ENCODE peak calls at places on chromosomes 5 and 9, in four cellular contexts. One of them, this sample, is unnamed.

GRCh38 chr9:88738708-88739107 is 203.7 kb downstream of the NXNL2 start:
- DNase-seq in fibroblast of mammary gland: peak
- DNase-seq in endodermal cell: no peak
- DNase-seq in mammary epithelial cell: no peak
- DNase-seq in this sample: no peak

GRCh38 chr9:78236511-78236950 is 656 bp downstream of the CEP78 start:
- DNase-seq in fibroblast of mammary gland: peak
- DNase-seq in mammary epithelial cell: peak
- DNase-seq in endodermal cell: no peak
- DNase-seq in this sample: no peak

GRCh38 chr9:134569626-134570025 is 72.0 kb upstream of the COL5A1 start:
- DNase-seq in mammary epithelial cell: no peak
- DNase-seq in fibroblast of mammary gland: no peak
- DNase-seq in endodermal cell: peak
- DNase-seq in this sample: no peak

GRCh38 chr5:171023508-171023907 is 161.7 kb downstream of the RANBP17 start:
- DNase-seq in fibroblast of mammary gland: peak
- DNase-seq in endodermal cell: no peak
- DNase-seq in mammary epithelial cell: no peak
- DNase-seq in this sample: no peak

GRCh38 chr9:132942541-132943182 is 1.8 kb downstream of the TSC1 start:
- DNase-seq in mammary epithelial cell: peak
- DNase-seq in fibroblast of mammary gland: peak
- DNase-seq in endodermal cell: no peak
- DNase-seq in this sample: no peak

GRCh38 chr9:108603141-108603540 is 252.6 kb downstream of the ACTL7B start:
- DNase-seq in fibroblast of mammary gland: no peak
- DNase-seq in endodermal cell: no peak
- DNase-seq in mammary epithelial cell: peak
- DNase-seq in this sample: no peak

GRCh38 chr9:11025775-11026174 is 413.0 kb upstream of the PTPRD start:
- DNase-seq in fibroblast of mammary gland: no peak
- DNase-seq in mammary epithelial cell: no peak
- DNase-seq in endodermal cell: no peak
- DNase-seq in this sample: no peak

GRCh38 chr9:129898205-129898604 is 62.9 kb downstream of the USP20 start:
- DNase-seq in mammary epithelial cell: no peak
- DNase-seq in endodermal cell: peak
- DNase-seq in fibroblast of mammary gland: peak
- DNase-seq in this sample: no peak

GRCh38 chr5:100708625-100709171 is 173.5 kb downstream of the FAM174A start:
- DNase-seq in mammary epithelial cell: no peak
- DNase-seq in endodermal cell: no peak
- DNase-seq in fibroblast of mammary gland: no peak
- DNase-seq in this sample: no peak

GRCh38 chr5:14038341-14038959 is 94.0 kb upstream of the DNAH5 start:
- DNase-seq in endodermal cell: peak
- DNase-seq in fibroblast of mammary gland: peak
- DNase-seq in mammary epithelial cell: peak
- DNase-seq in this sample: no peak

GRCh38 chr9:77534376-77535057 is 113.6 kb downstream of the GNA14 start:
- DNase-seq in fibroblast of mammary gland: no peak
- DNase-seq in mammary epithelial cell: no peak
- DNase-seq in endodermal cell: peak
- DNase-seq in this sample: no peak

GRCh38 chr5:147216552-147217154 is 18.2 kb upstream of the STK32A start:
- DNase-seq in endodermal cell: peak
- DNase-seq in fibroblast of mammary gland: peak
- DNase-seq in mammary epithelial cell: no peak
- DNase-seq in this sample: no peak

GRCh38 chr5:147750065-147750464 is 32.5 kb downstream of the JAKMIP2 start:
- DNase-seq in endodermal cell: peak
- DNase-seq in mammary epithelial cell: no peak
- DNase-seq in fibroblast of mammary gland: no peak
- DNase-seq in this sample: no peak

GRCh38 chr5:54547711-54548250 is 30.2 kb downstream of the SNX18 start:
- DNase-seq in mammary epithelial cell: peak
- DNase-seq in fibroblast of mammary gland: peak
- DNase-seq in endodermal cell: no peak
- DNase-seq in this sample: peak

GRCh38 chr9:132757031-132757430 is 86.8 kb downstream of the GTF3C4 start:
- DNase-seq in mammary epithelial cell: no peak
- DNase-seq in endodermal cell: no peak
- DNase-seq in fibroblast of mammary gland: no peak
- DNase-seq in this sample: no peak

GRCh38 chr5:128539038-128539429 is 989 bp upstream of the FBN2 start:
- DNase-seq in mammary epithelial cell: peak
- DNase-seq in fibroblast of mammary gland: peak
- DNase-seq in endodermal cell: no peak
- DNase-seq in this sample: no peak

GRCh38 chr9:19782005-19782404 is 6.8 kb downstream of the SLC24A2 start:
- DNase-seq in mammary epithelial cell: peak
- DNase-seq in endodermal cell: peak
- DNase-seq in fibroblast of mammary gland: peak
- DNase-seq in this sample: no peak

GRCh38 chr5:38845555-38846378 is at the start of gene OSMR:
- DNase-seq in endodermal cell: peak
- DNase-seq in mammary epithelial cell: peak
- DNase-seq in fibroblast of mammary gland: peak
- DNase-seq in this sample: peak

GRCh38 chr9:116152941-116153764 is 438 bp upstream of the PAPPA start:
- DNase-seq in endodermal cell: peak
- DNase-seq in mammary epithelial cell: no peak
- DNase-seq in fibroblast of mammary gland: peak
- DNase-seq in this sample: no peak

GRCh38 chr5:110150199-110150598 is 460.5 kb downstream of the MAN2A1 start:
- DNase-seq in endodermal cell: no peak
- DNase-seq in mammary epithelial cell: peak
- DNase-seq in fibroblast of mammary gland: peak
- DNase-seq in this sample: no peak

GRCh38 chr5:140351609-140352334 is 5.4 kb upstream of the HBEGF start:
- DNase-seq in mammary epithelial cell: peak
- DNase-seq in endodermal cell: peak
- DNase-seq in fibroblast of mammary gland: peak
- DNase-seq in this sample: peak

GRCh38 chr5:191036-191948 is at the start of gene LRRC14B:
- DNase-seq in mammary epithelial cell: no peak
- DNase-seq in fibroblast of mammary gland: no peak
- DNase-seq in endodermal cell: no peak
- DNase-seq in this sample: no peak

GRCh38 chr5:139639619-139640431 is 8.3 kb upstream of the CXXC5 start:
- DNase-seq in fibroblast of mammary gland: peak
- DNase-seq in mammary epithelial cell: peak
- DNase-seq in endodermal cell: peak
- DNase-seq in this sample: no peak

GRCh38 chr5:32600057-32600622 is 14.8 kb downstream of the SUB1 start:
- DNase-seq in fibroblast of mammary gland: peak
- DNase-seq in endodermal cell: no peak
- DNase-seq in mammary epithelial cell: peak
- DNase-seq in this sample: no peak

GRCh38 chr5:52956915-52957747 is 32.0 kb upstream of the ITGA2 start:
- DNase-seq in endodermal cell: no peak
- DNase-seq in fibroblast of mammary gland: no peak
- DNase-seq in mammary epithelial cell: no peak
- DNase-seq in this sample: no peak
- H3K4me3 ChIP-seq in endodermal cell: no peak
- H3K4me3 ChIP-seq in fibroblast of mammary gland: no peak
- H3K4me3 ChIP-seq in mammary epithelial cell: no peak
- H3K4me3 ChIP-seq in this sample: no peak

GRCh38 chr5:163489055-163489744 is 16.2 kb upstream of the MAT2B start:
- DNase-seq in endodermal cell: peak
- DNase-seq in fibroblast of mammary gland: peak
- DNase-seq in mammary epithelial cell: peak
- DNase-seq in this sample: no peak
- TF ChIP-seq CTCF in endodermal cell: peak
- TF ChIP-seq CTCF in fibroblast of mammary gland: peak
- TF ChIP-seq CTCF in mammary epithelial cell: no peak
- TF ChIP-seq CTCF in this sample: no peak

GRCh38 chr5:151683936-151684586 is 2.7 kb downstream of the SPARC start:
- DNase-seq in endodermal cell: no peak
- DNase-seq in mammary epithelial cell: no peak
- DNase-seq in fibroblast of mammary gland: no peak
- DNase-seq in this sample: no peak

GRCh38 chr5:151685749-151686672 is 704 bp downstream of the SPARC start:
- DNase-seq in mammary epithelial cell: no peak
- DNase-seq in endodermal cell: peak
- DNase-seq in fibroblast of mammary gland: peak
- DNase-seq in this sample: no peak

GRCh38 chr5:151683444-151683843 is 3.3 kb downstream of the SPARC start:
- DNase-seq in endodermal cell: no peak
- DNase-seq in mammary epithelial cell: no peak
- DNase-seq in fibroblast of mammary gland: no peak
- DNase-seq in this sample: no peak

GRCh38 chr5:151682751-151683331 is 3.9 kb downstream of the SPARC start:
- DNase-seq in endodermal cell: no peak
- DNase-seq in fibroblast of mammary gland: peak
- DNase-seq in mammary epithelial cell: peak
- DNase-seq in this sample: no peak

DNA sequence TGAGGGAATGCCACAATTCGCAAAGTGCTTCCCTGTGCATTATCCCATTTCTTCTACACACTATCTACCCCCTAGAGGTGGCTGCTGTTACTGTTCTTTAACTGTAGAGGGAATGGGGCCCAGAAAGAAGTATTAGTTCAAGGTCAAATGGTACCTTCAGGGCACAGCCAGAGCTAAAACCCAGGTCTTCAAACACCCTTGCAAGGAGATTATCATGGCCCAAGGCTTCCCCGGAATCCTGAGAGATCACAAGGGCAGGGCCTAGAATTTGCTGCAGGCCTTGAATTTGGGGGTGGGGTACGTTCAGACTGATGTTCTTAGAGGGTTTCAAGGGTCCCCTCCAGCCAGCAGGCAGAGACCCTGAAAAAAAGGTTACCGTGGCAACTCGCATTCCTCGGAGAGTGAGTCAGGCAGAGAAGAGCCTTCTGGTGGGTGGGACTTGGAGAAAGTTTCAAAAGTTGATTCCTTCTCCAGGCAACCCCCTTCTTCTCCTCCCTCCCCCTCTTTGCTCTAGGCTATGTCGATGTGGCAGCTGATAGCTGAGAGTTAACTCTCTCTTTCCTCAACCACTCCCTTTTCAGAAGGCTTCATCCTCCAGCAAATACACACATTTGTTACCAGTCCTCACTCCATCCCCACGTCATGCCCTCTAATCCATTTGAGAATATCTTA is 1.9 kb downstream of the SPARC start:
- DNase-seq in mammary epithelial cell: peak
- DNase-seq in endodermal cell: peak
- DNase-seq in fibroblast of mammary gland: peak
- DNase-seq in this sample: peak
- H3K4me3 ChIP-seq in mammary epithelial cell: peak
- H3K4me3 ChIP-seq in endodermal cell: peak
- H3K4me3 ChIP-seq in fibroblast of mammary gland: peak
- H3K4me3 ChIP-seq in this sample: peak

GRCh38 chr9:68507796-68508145 is 32.9 kb downstream of the TMEM252 start:
- DNase-seq in endodermal cell: no peak
- DNase-seq in fibroblast of mammary gland: no peak
- DNase-seq in mammary epithelial cell: no peak
- DNase-seq in this sample: no peak

GRCh38 chr9:68509689-68510088 is 31.0 kb downstream of the TMEM252 start:
- DNase-seq in fibroblast of mammary gland: no peak
- DNase-seq in mammary epithelial cell: no peak
- DNase-seq in endodermal cell: peak
- DNase-seq in this sample: no peak

GRCh38 chr9:68505681-68506409 is 34.8 kb downstream of the TMEM252 start:
- DNase-seq in endodermal cell: no peak
- DNase-seq in fibroblast of mammary gland: peak
- DNase-seq in mammary epithelial cell: no peak
- DNase-seq in this sample: no peak

GRCh38 chr9:68508547-68508946 is 32.1 kb downstream of the TMEM252 start:
- DNase-seq in fibroblast of mammary gland: no peak
- DNase-seq in mammary epithelial cell: no peak
- DNase-seq in endodermal cell: no peak
- DNase-seq in this sample: no peak

DNA sequence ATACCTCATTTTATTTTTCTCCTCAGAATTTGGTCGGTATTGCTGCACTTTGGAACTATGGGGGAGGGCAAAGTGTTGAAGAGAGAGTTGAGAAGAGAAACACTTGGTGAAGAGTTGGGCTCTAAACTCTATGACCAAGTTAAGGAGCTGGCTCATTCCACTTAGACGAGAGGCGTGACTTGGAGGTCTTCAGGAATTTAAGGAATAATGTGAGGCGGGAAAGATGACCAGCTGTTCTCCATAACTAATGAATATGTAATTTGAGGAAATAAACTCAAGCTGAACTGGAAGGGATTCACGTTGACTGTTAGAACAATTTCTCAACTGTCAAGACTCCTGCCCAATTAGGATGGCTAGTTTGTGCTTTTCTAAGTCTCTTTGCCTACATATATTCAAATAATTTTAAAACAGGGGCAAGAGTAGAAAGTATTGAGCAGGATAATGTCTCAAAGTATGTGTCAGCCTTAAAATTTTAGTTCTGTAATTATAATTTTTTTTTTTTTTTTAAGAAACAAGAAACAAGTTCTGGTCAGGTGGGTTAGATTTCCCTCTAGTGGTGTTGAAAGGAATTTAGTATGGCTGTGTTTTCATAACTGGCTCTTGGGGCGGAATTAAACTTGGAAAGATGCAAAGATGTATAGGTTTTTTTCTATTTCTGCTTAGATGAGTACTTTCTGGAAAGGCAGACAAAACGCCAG is 33.4 kb downstream of the TMEM252 start:
- DNase-seq in fibroblast of mammary gland: peak
- DNase-seq in endodermal cell: no peak
- DNase-seq in mammary epithelial cell: peak
- DNase-seq in this sample: no peak
- TF ChIP-seq CTCF in fibroblast of mammary gland: peak
- TF ChIP-seq CTCF in endodermal cell: peak
- TF ChIP-seq CTCF in mammary epithelial cell: peak
- TF ChIP-seq CTCF in this sample: peak

GRCh38 chr9:70479880-70480291 is 65.4 kb upstream of the KLF9 start:
- DNase-seq in fibroblast of mammary gland: peak
- DNase-seq in endodermal cell: peak
- DNase-seq in mammary epithelial cell: no peak
- DNase-seq in this sample: no peak
- H3K4me3 ChIP-seq in fibroblast of mammary gland: no peak
- H3K4me3 ChIP-seq in endodermal cell: no peak
- H3K4me3 ChIP-seq in mammary epithelial cell: no peak
- H3K4me3 ChIP-seq in this sample: no peak

GRCh38 chr5:179187681-179188575 is 127.8 kb downstream of the ZNF354C start:
- DNase-seq in mammary epithelial cell: no peak
- DNase-seq in fibroblast of mammary gland: no peak
- DNase-seq in endodermal cell: no peak
- DNase-seq in this sample: no peak

GRCh38 chr5:179186092-179186419 is 125.9 kb downstream of the ZNF354C start:
- DNase-seq in fibroblast of mammary gland: no peak
- DNase-seq in mammary epithelial cell: no peak
- DNase-seq in endodermal cell: no peak
- DNase-seq in this sample: no peak

GRCh38 chr5:179186801-179187200 is 126.6 kb downstream of the ZNF354C start:
- DNase-seq in endodermal cell: no peak
- DNase-seq in mammary epithelial cell: no peak
- DNase-seq in fibroblast of mammary gland: no peak
- DNase-seq in this sample: no peak

GRCh38 chr5:179188636-179189035 is 128.5 kb downstream of the ZNF354C start:
- DNase-seq in endodermal cell: no peak
- DNase-seq in fibroblast of mammary gland: no peak
- DNase-seq in mammary epithelial cell: no peak
- DNase-seq in this sample: no peak

GRCh38 chr5:179187229-179187678 is 127.1 kb downstream of the ZNF354C start:
- DNase-seq in endodermal cell: peak
- DNase-seq in mammary epithelial cell: no peak
- DNase-seq in fibroblast of mammary gland: no peak
- DNase-seq in this sample: no peak
- TF ChIP-seq CTCF in endodermal cell: peak
- TF ChIP-seq CTCF in mammary epithelial cell: no peak
- TF ChIP-seq CTCF in fibroblast of mammary gland: peak
- TF ChIP-seq CTCF in this sample: no peak